ENCODE peak calls at places on chromosome 9, in ten cellular contexts. A is substantia nigra; N is T-helper 17 cell; B is T-helper 2 cell; E is astrocyte; S is SJSA1; J is mucosa of descending colon; V is NCI-H460; X is activated CD4-positive, alpha-beta T cell treated with anti-CD3 and anti-CD28 coated beads, Interleukin-2, amount 10 ng/mL, durations not matched to agents 7 days and 5 days; C is H7. Y is an unnamed sample.

GRCh38 chr9:108684288-108685025 is 171.3 kb downstream of the ACTL7B start:
- DNase-seq in N (no peak), J (no peak), X (no peak), E (no peak), S (no peak), A (no peak), C (no peak), B (no peak), V (no peak), Y (no peak)

GRCh38 chr9:75803130-75803529 is 87.3 kb upstream of the PCSK5 start:
- DNase-seq in X (no peak), C (no peak), B (no peak), V (no peak), S (peak; percentile 55), E (peak; percentile 64), A (no peak), J (no peak), N (no peak), Y (no peak)

GRCh38 chr9:5767968-5768932 is 64.7 kb downstream of the ERMP1 start:
- DNase-seq in S (no peak), V (no peak), J (no peak), B (no peak), N (no peak), E (no peak), C (no peak), A (no peak), X (no peak), Y (no peak)

GRCh38 chr9:135192686-135193085 is 105.2 kb downstream of the OLFM1 start:
- DNase-seq in B (no peak), V (no peak), J (no peak), E (no peak), A (no peak), N (no peak), S (no peak), C (peak; percentile 60), X (no peak), Y (no peak)

GRCh38 chr9:127555830-127556820 is 56.0 kb upstream of the STXBP1 start:
- DNase-seq in E (peak; percentile 95), S (peak; percentile 87), N (peak; percentile 16), A (no peak), B (peak; percentile 46), V (peak; percentile 86), X (peak; percentile 76), J (peak; percentile 84), C (peak; percentile 79), Y (peak; percentile 86)

GRCh38 chr9:77588319-77588937 is 59.7 kb downstream of the GNA14 start:
- DNase-seq in A (no peak), X (no peak), V (peak; percentile 9), B (no peak), C (no peak), S (peak; percentile 50), N (no peak), J (no peak), E (peak; percentile 90), Y (peak; percentile 21)

GRCh38 chr9:33273972-33274328 is 9.1 kb downstream of the CHMP5 start:
- DNase-seq in S (no peak), E (peak; percentile 28), N (no peak), J (no peak), A (no peak), V (no peak), C (no peak), X (no peak), B (no peak), Y (no peak)

GRCh38 chr9:92717201-92718085 is 47.2 kb downstream of the BICD2 start:
- DNase-seq in J (no peak), C (no peak), V (no peak), A (no peak), E (no peak), S (no peak), B (no peak), N (no peak), X (no peak), Y (no peak)

GRCh38 chr9:120710110-120710981 is 3.9 kb downstream of the MEGF9 start:
- DNase-seq in V (peak; percentile 66), B (peak; percentile 42), S (peak; percentile 35), E (peak; percentile 57), N (no peak), J (no peak), C (peak; percentile 48), A (no peak), X (peak; percentile 44), Y (peak; percentile 85)

GRCh38 chr9:70400107-70400892 is 14.2 kb downstream of the KLF9 start:
- DNase-seq in X (no peak), A (no peak), C (no peak), E (no peak), B (no peak), N (no peak), V (no peak), S (no peak), J (no peak), Y (no peak)